ENCODE peak calls at places on chromosomes 6 and 20, in six cellular contexts. G is NCI-H345; N is Ammon's horn; E is cardiac muscle cell; Q is progenitor cell of endocrine pancreas; Y is effector CD8-positive, alpha-beta T cell. O is an unnamed sample.

GRCh38 chr6:31086788-31087440 is 25.5 kb downstream of the C6orf15 start:
- DNase-seq in G (no peak), N (no peak), E (no peak), Q (no peak), Y (no peak), O (no peak)

GRCh38 chr20:60138263-60139127 is 180.3 kb downstream of the CDH26 start:
- DNase-seq in G (no peak), N (peak), E (no peak), Q (no peak), Y (no peak), O (no peak)

GRCh38 chr20:35575958-35576357 is 34.1 kb downstream of the ERGIC3 start:
- DNase-seq in G (peak), N (no peak), E (no peak), Q (no peak), Y (no peak), O (no peak)

GRCh38 chr20:64203037-64203777 is 39.0 kb downstream of the MYT1 start:
- DNase-seq in G (no peak), N (no peak), E (no peak), Q (no peak), Y (no peak), O (no peak)

GRCh38 chr20:35711588-35712209 is 12.5 kb downstream of the ROMO1 start:
- DNase-seq in G (no peak), N (no peak), E (no peak), Q (no peak), Y (no peak), O (no peak)

GRCh38 chr6:3928111-3928510 is 78.9 kb downstream of the FAM50B start:
- DNase-seq in G (no peak), N (no peak), E (no peak), Q (no peak), Y (no peak), O (no peak)

GRCh38 chr6:115487331-115487730 is 573.4 kb downstream of the FRK start:
- DNase-seq in G (no peak), N (no peak), E (no peak), Q (no peak), Y (no peak), O (no peak)

GRCh38 chr6:80143312-80143960 is 37.0 kb downstream of the BCKDHB start:
- DNase-seq in G (no peak), N (peak), E (no peak), Q (no peak), Y (no peak), O (peak)

GRCh38 chr20:2507875-2508630 is 662 bp downstream of the ZNF343 start:
- DNase-seq in G (no peak), N (no peak), E (no peak), Q (no peak), Y (no peak), O (no peak)

GRCh38 chr6:138970159-138970558 is 17.9 kb downstream of the REPS1 start:
- DNase-seq in G (no peak), N (no peak), E (no peak), Q (no peak), Y (no peak), O (no peak)

GRCh38 chr6:49570474-49571079 is 20.1 kb downstream of the C6orf141 start:
- DNase-seq in G (no peak), N (no peak), E (no peak), Q (no peak), Y (no peak), O (no peak)

GRCh38 chr6:36120979-36121706 is 9.2 kb upstream of the MAPK13 start:
- DNase-seq in G (no peak), N (no peak), E (no peak), Q (no peak), Y (no peak), O (no peak)

GRCh38 chr6:136089885-136090284 is 160.2 kb downstream of the MTFR2 start:
- DNase-seq in G (no peak), N (no peak), E (no peak), Q (no peak), Y (no peak), O (no peak)

GRCh38 chr6:168371989-168372711 is 52.6 kb upstream of the DACT2 start:
- DNase-seq in G (no peak), N (no peak), E (no peak), Q (no peak), Y (no peak), O (no peak)

GRCh38 chr6:170291271-170292110 is 613 bp upstream of the DLL1 start:
- DNase-seq in G (peak), N (peak), E (peak), Q (peak), Y (peak), O (peak)

O was measured in putamen.